ENCODE peak calls at places on chromosomes 2 and 18, in nine cellular contexts. D is lung; J is CD4-positive, alpha-beta T cell; Q is upper lobe of right lung; U is right cardiac atrium; V is GM12878; W is heart left ventricle; H is psoas muscle; Z is heart right ventricle. L is an unnamed sample.

GRCh38 chr2:120461092-120461491 is 115.2 kb downstream of the INHBB start:
- ATAC-seq in D (no peak), J (no peak), Q (no peak), U (no peak), V (no peak), W (no peak), H (no peak), Z (no peak), L (no peak)

GRCh38 chr2:141455211-141455826 is 675.5 kb downstream of the LRP1B start:
- ATAC-seq in D (no peak), J (no peak), Q (no peak), U (no peak), V (no peak), W (no peak), H (no peak), Z (no peak), L (no peak)

GRCh38 chr2:186503827-186504606 is 18.0 kb downstream of the ZC3H15 start:
- ATAC-seq in D (peak), J (peak), Q (peak), U (no peak), V (peak), W (no peak), H (no peak), Z (no peak), L (no peak)

GRCh38 chr2:23426284-23426905 is 41.4 kb downstream of the KLHL29 start:
- ATAC-seq in D (peak), J (no peak), Q (peak), U (peak), V (no peak), W (peak), H (peak), Z (peak), L (peak)

GRCh38 chr2:125086313-125087184 is 1061.5 kb downstream of the CNTNAP5 start:
- ATAC-seq in D (no peak), J (no peak), Q (no peak), U (no peak), V (no peak), W (no peak), H (no peak), Z (no peak), L (no peak)

GRCh38 chr2:169715379-169716228 is 18.0 kb upstream of the KLHL23 start:
- ATAC-seq in D (peak), J (no peak), Q (peak), U (peak), V (no peak), W (peak), H (peak), Z (no peak), L (peak)

GRCh38 chr2:27271631-27272340 is 3.4 kb upstream of the DNAJC5G start:
- ATAC-seq in D (no peak), J (no peak), Q (no peak), U (peak), V (no peak), W (peak), H (no peak), Z (peak), L (no peak)

GRCh38 chr2:54979645-54980044 is 70.6 kb downstream of the RTN4 start:
- ATAC-seq in D (no peak), J (no peak), Q (peak), U (no peak), V (peak), W (no peak), H (peak), Z (no peak), L (no peak)

GRCh38 chr2:68908392-68908970 is 37.3 kb upstream of the BMP10 start:
- ATAC-seq in D (peak), J (peak), Q (peak), U (peak), V (peak), W (peak), H (peak), Z (peak), L (peak)

GRCh38 chr2:196592331-196592911 is 47.1 kb upstream of the CCDC150 start:
- ATAC-seq in D (no peak), J (no peak), Q (peak), U (peak), V (peak), W (peak), H (no peak), Z (no peak), L (peak)

GRCh38 chr2:157251932-157252331 is 5.6 kb upstream of the GALNT5 start:
- ATAC-seq in D (no peak), J (no peak), Q (no peak), U (no peak), V (no peak), W (no peak), H (no peak), Z (no peak), L (no peak)

GRCh38 chr18:76943542-76944339 is 121.4 kb downstream of the ZNF236 start:
- ATAC-seq in D (peak), J (no peak), Q (peak), U (peak), V (no peak), W (no peak), H (peak), Z (no peak), L (peak)

GRCh38 chr2:16717477-16717876 is 51.8 kb upstream of the CYRIA start:
- ATAC-seq in D (no peak), J (no peak), Q (peak), U (peak), V (peak), W (no peak), H (no peak), Z (no peak), L (peak)

GRCh38 chr2:239890347-239890746 is 134.8 kb downstream of the NDUFA10 start:
- ATAC-seq in D (no peak), J (no peak), Q (no peak), U (no peak), V (no peak), W (no peak), H (no peak), Z (no peak), L (no peak)

GRCh38 chr18:22115573-22115972 is 53.8 kb upstream of the GATA6 start:
- ATAC-seq in D (no peak), J (no peak), Q (no peak), U (peak), V (no peak), W (peak), H (no peak), Z (no peak), L (no peak)

GRCh38 chr2:234363011-234363487 is 133.8 kb downstream of the ARL4C start:
- ATAC-seq in D (peak), J (no peak), Q (peak), U (no peak), V (no peak), W (no peak), H (no peak), Z (no peak), L (no peak)

GRCh38 chr2:1656961-1657841 is 87.1 kb downstream of the PXDN start:
- ATAC-seq in D (no peak), J (no peak), Q (no peak), U (no peak), V (no peak), W (no peak), H (no peak), Z (no peak), L (no peak)

GRCh38 chr2:200462136-200462710 is 47.6 kb downstream of the KCTD18 start:
- ATAC-seq in D (no peak), J (no peak), Q (no peak), U (no peak), V (peak), W (no peak), H (no peak), Z (no peak), L (no peak)

GRCh38 chr2:39311469-39311868 is 67.7 kb upstream of the CDKL4 start:
- ATAC-seq in D (no peak), J (no peak), Q (no peak), U (no peak), V (no peak), W (peak), H (no peak), Z (no peak), L (no peak)

GRCh38 chr2:222907790-222908431 is 47.1 kb downstream of the ACSL3 start:
- ATAC-seq in D (no peak), J (no peak), Q (no peak), U (no peak), V (no peak), W (no peak), H (no peak), Z (no peak), L (no peak)

DNA sequence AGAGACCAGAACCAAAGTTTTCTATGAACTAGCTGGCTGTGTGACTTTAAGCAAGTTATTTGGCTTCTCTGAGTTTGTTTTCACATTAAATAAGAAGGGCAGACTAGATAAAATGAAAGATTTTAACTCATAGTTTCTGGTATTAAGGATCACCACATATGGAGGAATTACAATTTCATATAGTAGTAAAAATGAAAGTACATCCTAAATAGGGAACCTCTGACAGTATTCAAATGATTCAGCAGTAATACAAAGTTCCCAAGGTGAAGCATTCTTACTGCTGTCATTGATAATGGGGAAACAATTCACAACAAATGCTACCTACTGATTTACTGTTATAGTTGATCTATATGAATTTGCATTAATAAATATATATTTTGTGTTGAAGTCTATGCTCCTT is 170.3 kb upstream of the VRK2 start:
- ATAC-seq in D (no peak), J (no peak), Q (no peak), U (no peak), V (peak), W (no peak), H (no peak), Z (no peak), L (no peak)
- H3K27ac ChIP-seq in D (no peak), J (no peak), Q (no peak), U (no peak), V (peak), W (no peak), H (no peak), Z (no peak), L (no peak)

GRCh38 chr2:195364015-195364965 is 292.7 kb upstream of the SLC39A10 start:
- ATAC-seq in D (peak), J (no peak), Q (no peak), U (no peak), V (no peak), W (no peak), H (no peak), Z (no peak), L (no peak)

GRCh38 chr2:195370167-195370943 is 286.7 kb upstream of the SLC39A10 start:
- ATAC-seq in D (no peak), J (no peak), Q (no peak), U (no peak), V (no peak), W (no peak), H (no peak), Z (no peak), L (no peak)

GRCh38 chr2:195369217-195369587 is 287.8 kb upstream of the SLC39A10 start:
- ATAC-seq in D (no peak), J (no peak), Q (no peak), U (no peak), V (no peak), W (no peak), H (no peak), Z (no peak), L (no peak)

GRCh38 chr2:195367713-195368529 is 289.1 kb upstream of the SLC39A10 start:
- ATAC-seq in D (no peak), J (no peak), Q (no peak), U (no peak), V (no peak), W (no peak), H (no peak), Z (no peak), L (no peak)

GRCh38 chr2:195368530-195369216 is 288.4 kb upstream of the SLC39A10 start:
- ATAC-seq in D (no peak), J (no peak), Q (no peak), U (no peak), V (no peak), W (no peak), H (no peak), Z (no peak), L (no peak)
- H3K27ac ChIP-seq in D (no peak), J (no peak), Q (no peak), U (no peak), V (no peak), W (no peak), H (no peak), Z (no peak), L (no peak)

DNA sequence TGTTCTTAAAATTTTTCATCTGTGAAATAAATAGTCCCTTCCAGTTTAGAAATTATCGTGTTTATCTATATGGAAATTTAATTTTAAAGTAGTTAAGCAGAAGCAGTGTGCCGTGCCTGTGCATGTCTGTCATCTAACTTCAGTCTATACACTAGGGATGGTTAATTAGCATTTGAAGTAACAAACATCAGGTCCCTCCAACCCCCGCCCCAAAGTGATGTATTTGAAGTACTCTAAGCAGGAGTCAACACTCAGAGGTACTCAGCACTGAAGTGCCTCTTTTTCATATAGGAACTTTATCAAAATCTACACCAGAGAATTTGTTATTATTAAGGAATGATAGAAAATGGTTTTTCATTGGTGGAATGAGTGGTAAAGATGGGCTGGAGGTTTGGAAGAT is 33.0 kb downstream of the LANCL1 start:
- ATAC-seq in D (no peak), J (no peak), Q (no peak), U (no peak), V (no peak), W (no peak), H (no peak), Z (no peak), L (no peak)
- H3K27ac ChIP-seq in D (no peak), J (no peak), Q (no peak), U (no peak), V (peak), W (no peak), H (no peak), Z (no peak), L (no peak)

GRCh38 chr2:85167479-85167878 is 34.3 kb downstream of the TCF7L1 start:
- ATAC-seq in D (no peak), J (no peak), Q (no peak), U (no peak), V (no peak), W (no peak), H (no peak), Z (no peak), L (no peak)

GRCh38 chr2:85169581-85169980 is 36.4 kb downstream of the TCF7L1 start:
- ATAC-seq in D (no peak), J (no peak), Q (no peak), U (no peak), V (no peak), W (no peak), H (no peak), Z (no peak), L (no peak)

GRCh38 chr2:85171916-85172315 is 38.7 kb downstream of the TCF7L1 start:
- ATAC-seq in D (no peak), J (no peak), Q (no peak), U (no peak), V (no peak), W (no peak), H (no peak), Z (no peak), L (no peak)

GRCh38 chr2:85166021-85166420 is 32.8 kb downstream of the TCF7L1 start:
- ATAC-seq in D (no peak), J (no peak), Q (no peak), U (no peak), V (no peak), W (no peak), H (peak), Z (no peak), L (no peak)

GRCh38 chr2:85168984-85169383 is 35.8 kb downstream of the TCF7L1 start:
- ATAC-seq in D (no peak), J (no peak), Q (peak), U (no peak), V (no peak), W (no peak), H (no peak), Z (no peak), L (no peak)
- H3K27ac ChIP-seq in D (peak), J (no peak), Q (no peak), U (no peak), V (no peak), W (no peak), H (no peak), Z (no peak), L (no peak)

GRCh38 chr2:102187191-102188150 is 648 bp downstream of the IL1RL2 start:
- ATAC-seq in D (peak), J (peak), Q (peak), U (peak), V (no peak), W (peak), H (peak), Z (peak), L (peak)
- H3K27ac ChIP-seq in D (no peak), J (no peak), Q (peak), U (peak), V (no peak), W (peak), H (peak), Z (no peak), L (no peak)

GRCh38 chr18:1050012-1050657 is 145.5 kb downstream of the ADCYAP1 start:
- ATAC-seq in D (no peak), J (no peak), Q (no peak), U (no peak), V (no peak), W (no peak), H (no peak), Z (no peak), L (no peak)

GRCh38 chr18:1056404-1056803 is 151.7 kb downstream of the ADCYAP1 start:
- ATAC-seq in D (no peak), J (no peak), Q (no peak), U (no peak), V (no peak), W (no peak), H (no peak), Z (no peak), L (no peak)

GRCh38 chr18:1052301-1052700 is 147.6 kb downstream of the ADCYAP1 start:
- ATAC-seq in D (no peak), J (no peak), Q (no peak), U (no peak), V (no peak), W (no peak), H (no peak), Z (no peak), L (no peak)

GRCh38 chr18:1057367-1057766 is 152.7 kb downstream of the ADCYAP1 start:
- ATAC-seq in D (no peak), J (no peak), Q (no peak), U (no peak), V (no peak), W (no peak), H (no peak), Z (no peak), L (no peak)

DNA sequence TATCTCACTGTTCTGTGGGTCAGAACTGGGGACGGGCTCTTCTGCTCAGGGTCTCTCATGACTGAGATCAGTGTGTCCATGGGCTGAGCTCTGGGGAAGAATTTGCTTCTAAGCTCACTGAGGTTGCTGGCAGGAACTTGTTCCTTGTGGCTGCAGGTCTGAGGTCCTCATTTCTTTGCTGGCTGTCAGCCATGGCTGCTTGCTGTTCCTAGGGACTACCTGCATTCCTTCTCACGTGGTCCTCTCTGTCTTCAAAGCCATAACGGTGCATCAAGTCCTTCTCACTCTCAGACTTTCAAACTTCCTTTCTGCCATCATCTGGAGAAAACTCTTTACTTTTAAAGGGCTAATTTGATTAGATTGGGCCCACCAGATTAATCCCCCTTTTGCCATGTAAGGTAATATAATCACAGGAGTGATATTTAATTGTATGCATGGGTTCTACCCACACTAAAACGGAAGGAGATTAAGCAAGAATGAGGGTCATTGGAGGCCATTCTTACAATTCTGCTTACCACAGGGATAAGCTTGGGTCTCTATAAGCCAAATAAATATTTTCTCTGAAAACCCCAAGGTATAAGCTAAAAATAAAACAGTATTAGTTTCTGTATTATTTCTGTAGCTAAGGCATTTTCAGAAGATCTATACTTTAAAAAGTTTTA is 149.1 kb downstream of the ADCYAP1 start:
- ATAC-seq in D (no peak), J (no peak), Q (no peak), U (no peak), V (no peak), W (no peak), H (no peak), Z (no peak), L (no peak)
- H3K27ac ChIP-seq in D (no peak), J (no peak), Q (no peak), U (no peak), V (no peak), W (no peak), H (no peak), Z (no peak), L (no peak)

GRCh38 chr2:84960157-84960506 is 10.8 kb upstream of the KCMF1 start:
- ATAC-seq in D (no peak), J (no peak), Q (no peak), U (no peak), V (no peak), W (no peak), H (no peak), Z (no peak), L (no peak)

GRCh38 chr2:84957771-84958134 is 13.2 kb upstream of the KCMF1 start:
- ATAC-seq in D (no peak), J (no peak), Q (no peak), U (no peak), V (no peak), W (no peak), H (no peak), Z (no peak), L (no peak)

GRCh38 chr2:84959045-84959493 is 11.9 kb upstream of the KCMF1 start:
- ATAC-seq in D (no peak), J (no peak), Q (peak), U (no peak), V (no peak), W (no peak), H (peak), Z (no peak), L (no peak)

GRCh38 chr2:84958135-84959044 is 12.6 kb upstream of the KCMF1 start:
- ATAC-seq in D (peak), J (no peak), Q (peak), U (peak), V (peak), W (peak), H (peak), Z (peak), L (peak)

GRCh38 chr2:84959494-84960156 is 11.3 kb upstream of the KCMF1 start:
- ATAC-seq in D (no peak), J (no peak), Q (no peak), U (no peak), V (no peak), W (no peak), H (no peak), Z (no peak), L (no peak)
- H3K27ac ChIP-seq in D (no peak), J (peak), Q (no peak), U (no peak), V (no peak), W (no peak), H (no peak), Z (no peak), L (peak)